ENCODE peak calls at places on chromosomes 11 and 22, in seven cellular contexts. G is Peyer's patch, L is thyroid gland, N is DND-41, S is HCT116, M is GM12878, H is spleen. E is an unnamed sample.
A peak's percentile ranks its signal among the peaks of the same experiment; 100 is the strongest.

GRCh38 chr22:19043111-19044085 is 78.8 kb downstream of the DGCR2 start:
- DNase-seq in G (no peak), L (no peak), N (no peak), S (no peak), M (no peak), H (peak; percentile 32), E (peak; percentile 37)

GRCh38 chr11:15770798-15771414 is 585.4 kb downstream of the SOX6 start:
- DNase-seq in G (no peak), L (peak; percentile 14), N (peak; percentile 42), S (peak; percentile 13), M (no peak), H (no peak), E (no peak)

GRCh38 chr11:38612701-38613100 is 2014.7 kb upstream of the RAG2 start:
- DNase-seq in G (no peak), L (no peak), N (no peak), S (no peak), M (no peak), H (no peak), E (no peak)

GRCh38 chr22:20466659-20467379 is 28.8 kb downstream of the KLHL22 start:
- DNase-seq in G (no peak), L (peak; percentile 28), N (no peak), S (no peak), M (no peak), H (peak; percentile 32), E (no peak)

GRCh38 chr11:65555693-65556231 is 2.4 kb downstream of the LTBP3 start:
- DNase-seq in G (no peak), L (peak; percentile 45), N (no peak), S (peak; percentile 71), M (no peak), H (peak; percentile 85), E (peak; percentile 87)

GRCh38 chr11:93986716-93987115 is 34.4 kb upstream of the HEPHL1 start:
- DNase-seq in G (no peak), L (no peak), N (no peak), S (peak; percentile 8), M (no peak), H (no peak), E (no peak)

GRCh38 chr11:35040221-35040942 is 98.6 kb upstream of the CD44 start:
- DNase-seq in G (peak; percentile 65), L (no peak), N (no peak), S (no peak), M (peak; percentile 84), H (no peak), E (no peak)

GRCh38 chr11:94925422-94926270 is 47.7 kb downstream of the CWC15 start:
- DNase-seq in G (no peak), L (no peak), N (no peak), S (no peak), M (no peak), H (no peak), E (no peak)

GRCh38 chr11:75380716-75381420 is 18.4 kb upstream of the RPS3 start:
- DNase-seq in G (no peak), L (no peak), N (no peak), S (no peak), M (no peak), H (peak; percentile 56), E (no peak)

GRCh38 chr22:19874307-19875060 is 19.8 kb upstream of the GNB1L start:
- DNase-seq in G (no peak), L (peak; percentile 96), N (no peak), S (no peak), M (no peak), H (peak; percentile 75), E (peak; percentile 64)

GRCh38 chr11:112719736-112720525 is 241.3 kb upstream of the NCAM1 start:
- DNase-seq in G (no peak), L (no peak), N (no peak), S (no peak), M (no peak), H (no peak), E (no peak)

GRCh38 chr11:8826901-8827560 is 84.0 kb upstream of the AKIP1 start:
- DNase-seq in G (no peak), L (no peak), N (no peak), S (no peak), M (no peak), H (no peak), E (no peak)

GRCh38 chr11:90764691-90765090 is 541.8 kb upstream of the CHORDC1 start:
- DNase-seq in G (no peak), L (no peak), N (no peak), S (no peak), M (no peak), H (no peak), E (no peak)

GRCh38 chr11:66907751-66908173 is 50.4 kb downstream of the PC start:
- DNase-seq in G (no peak), L (no peak), N (no peak), S (no peak), M (no peak), H (no peak), E (no peak)

GRCh38 chr22:43226368-43226979 is 39.5 kb upstream of the TTLL12 start:
- DNase-seq in G (no peak), L (no peak), N (no peak), S (no peak), M (no peak), H (no peak), E (no peak)

GRCh38 chr11:108713076-108713790 is 48.4 kb downstream of the DDX10 start:
- DNase-seq in G (no peak), L (no peak), N (no peak), S (no peak), M (peak; percentile 54), H (no peak), E (no peak)

GRCh38 chr11:28981331-28981865 is 873.2 kb downstream of the METTL15 start:
- DNase-seq in G (no peak), L (no peak), N (no peak), S (no peak), M (no peak), H (no peak), E (no peak)

GRCh38 chr11:2312232-2313042 is 10.6 kb downstream of the TSPAN32 start:
- DNase-seq in G (no peak), L (no peak), N (no peak), S (no peak), M (no peak), H (peak; percentile 61), E (no peak)

GRCh38 chr11:74479340-74480123 is 12.2 kb upstream of the KCNE3 start:
- DNase-seq in G (no peak), L (no peak), N (no peak), S (no peak), M (no peak), H (no peak), E (no peak)

GRCh38 chr22:17734197-17734596 is 40.1 kb downstream of the BID start:
- DNase-seq in G (no peak), L (no peak), N (no peak), S (no peak), M (peak; percentile 8), H (no peak), E (no peak)

GRCh38 chr22:37739000-37739399 is 42.2 kb downstream of the TRIOBP start:
- DNase-seq in G (peak; percentile 24), L (peak; percentile 25), N (no peak), S (no peak), M (no peak), H (no peak), E (no peak)

GRCh38 chr22:17084554-17085276 is at the start of gene IL17RA:
- DNase-seq in G (peak; percentile 91), L (peak; percentile 90), N (peak; percentile 96), S (peak; percentile 66), M (peak; percentile 68), H (peak; percentile 99), E (peak; percentile 94)

GRCh38 chr11:129973809-129974208 is 28.8 kb downstream of the PRDM10 start:
- DNase-seq in G (no peak), L (peak; percentile 92), N (no peak), S (no peak), M (no peak), H (no peak), E (no peak)

GRCh38 chr22:42825796-42826195 is 31.3 kb downstream of the ARFGAP3 start:
- DNase-seq in G (no peak), L (no peak), N (no peak), S (no peak), M (no peak), H (no peak), E (no peak)

GRCh38 chr22:37803195-37803635 is 4.5 kb upstream of the GCAT start:
- DNase-seq in G (no peak), L (no peak), N (no peak), S (no peak), M (no peak), H (no peak), E (no peak)

GRCh38 chr11:83219095-83219494 is 25.6 kb downstream of the ANKRD42 start:
- DNase-seq in G (no peak), L (no peak), N (no peak), S (no peak), M (no peak), H (no peak), E (no peak)

DNA sequence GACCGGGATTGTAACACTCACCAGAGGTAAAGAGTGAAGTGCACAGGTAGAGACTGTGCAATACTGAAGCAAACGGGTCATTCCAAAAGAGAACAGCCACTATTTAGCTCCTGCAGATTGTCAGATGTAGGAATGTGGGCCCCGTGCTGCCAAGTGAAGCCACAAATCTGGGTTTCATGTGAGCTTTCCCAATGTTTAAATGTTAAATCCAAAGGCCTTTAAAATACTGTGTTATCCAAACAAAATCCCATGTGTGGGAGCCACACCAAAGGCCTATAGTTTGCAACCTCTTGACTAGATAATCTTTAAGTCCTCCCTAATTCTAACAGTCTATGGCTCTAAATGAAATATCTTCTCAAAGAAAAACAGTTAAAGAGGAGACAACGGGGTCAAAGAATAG is 43.3 kb downstream of the RBFOX2 start:
- DNase-seq in G (no peak), L (no peak), N (no peak), S (no peak), M (no peak), H (no peak), E (no peak)
- H3K4me1 ChIP-seq in G (no peaks in the 10 kb centered on the region), L (peaks cover 28% of the 10 kb centered on the region), N (no peaks in the 10 kb centered on the region), S (no peaks in the 10 kb centered on the region), M (no peaks in the 10 kb centered on the region), H (no peaks in the 10 kb centered on the region), E (peaks cover 8% of the 10 kb centered on the region)

GRCh38 chr11:70424765-70425164 is 26.4 kb downstream of the CTTN start:
- DNase-seq in G (no peak), L (no peak), N (no peak), S (no peak), M (peak; percentile 26), H (no peak), E (no peak)
- TF ChIP-seq CTCF in G (no peak), L (no peak), N (peak; percentile 8), S (no peak), M (no peak), H (no peak), E (no peak)

GRCh38 chr11:57823859-57824258 is 62.3 kb downstream of the CTNND1 start:
- DNase-seq in G (no peak), L (no peak), N (no peak), S (no peak), M (no peak), H (no peak), E (no peak)
- H3K4me1 ChIP-seq in G (no peaks in the 10 kb centered on the region), L (no peaks in the 10 kb centered on the region), N (no peaks in the 10 kb centered on the region), S (no peaks in the 10 kb centered on the region), M (no peaks in the 10 kb centered on the region), H (no peaks in the 10 kb centered on the region), E (no peaks in the 10 kb centered on the region)

GRCh38 chr11:31830406-31830805 is 19.3 kb upstream of the PAX6 start:
- DNase-seq in G (no peak), L (no peak), N (no peak), S (no peak), M (no peak), H (no peak), E (no peak)

GRCh38 chr11:31834237-31834636 is 23.1 kb upstream of the PAX6 start:
- DNase-seq in G (no peak), L (no peak), N (no peak), S (no peak), M (no peak), H (no peak), E (no peak)
- TF ChIP-seq CTCF in G (no peak), L (no peak), N (peak; percentile 24), S (no peak), M (no peak), H (no peak), E (no peak)

GRCh38 chr11:128482092-128482491 is 105.3 kb downstream of the ETS1 start:
- DNase-seq in G (no peak), L (no peak), N (no peak), S (no peak), M (no peak), H (no peak), E (no peak)
- H3K4me1 ChIP-seq in G (peaks cover 13% of the 10 kb centered on the region), L (peaks cover 43% of the 10 kb centered on the region), N (peaks cover 45% of the 10 kb centered on the region), S (no peaks in the 10 kb centered on the region), M (peaks cover 46% of the 10 kb centered on the region), H (peaks cover 100% of the 10 kb centered on the region), E (peaks cover 17% of the 10 kb centered on the region)